ENCODE peak calls at places on chromosomes 2 and 18, in four cellular contexts. One of them, this sample, is unnamed.

GRCh38 chr2:67277450-67277849 is 119.7 kb upstream of the ETAA1 start:
- DNase-seq in activated CD8-positive, alpha-beta memory T cell treated with anti-CD3 and anti-CD28 coated beads for 4 hours: no peak
- DNase-seq in left colon: peak; percentile 65
- DNase-seq in myocyte: no peak
- DNase-seq in this sample: no peak

GRCh38 chr2:45554073-45554742 is 56.9 kb downstream of the SRBD1 start:
- DNase-seq in activated CD8-positive, alpha-beta memory T cell treated with anti-CD3 and anti-CD28 coated beads for 4 hours: no peak
- DNase-seq in left colon: no peak
- DNase-seq in myocyte: peak; percentile 56
- DNase-seq in this sample: no peak

GRCh38 chr18:74459877-74460276 is 2.8 kb upstream of the DIPK1C start:
- DNase-seq in activated CD8-positive, alpha-beta memory T cell treated with anti-CD3 and anti-CD28 coated beads for 4 hours: no peak
- DNase-seq in left colon: no peak
- DNase-seq in myocyte: no peak
- DNase-seq in this sample: no peak

GRCh38 chr2:160207804-160208661 is 8.0 kb upstream of the ITGB6 start:
- DNase-seq in activated CD8-positive, alpha-beta memory T cell treated with anti-CD3 and anti-CD28 coated beads for 4 hours: no peak
- DNase-seq in left colon: peak; percentile 93
- DNase-seq in myocyte: peak; percentile 99
- DNase-seq in this sample: no peak

GRCh38 chr2:183935005-183935404 is 663.3 kb upstream of the ZNF804A start:
- DNase-seq in activated CD8-positive, alpha-beta memory T cell treated with anti-CD3 and anti-CD28 coated beads for 4 hours: no peak
- DNase-seq in left colon: no peak
- DNase-seq in myocyte: no peak
- DNase-seq in this sample: no peak

GRCh38 chr2:134782792-134783191 is 55.6 kb upstream of the ACMSD start:
- DNase-seq in activated CD8-positive, alpha-beta memory T cell treated with anti-CD3 and anti-CD28 coated beads for 4 hours: no peak
- DNase-seq in left colon: no peak
- DNase-seq in myocyte: peak; percentile 46
- DNase-seq in this sample: peak; percentile 27

GRCh38 chr18:56188521-56188920 is 449.9 kb downstream of the TXNL1 start:
- DNase-seq in activated CD8-positive, alpha-beta memory T cell treated with anti-CD3 and anti-CD28 coated beads for 4 hours: no peak
- DNase-seq in left colon: no peak
- DNase-seq in myocyte: no peak
- DNase-seq in this sample: no peak

GRCh38 chr2:151040036-151040435 is 221.6 kb downstream of the RBM43 start:
- DNase-seq in activated CD8-positive, alpha-beta memory T cell treated with anti-CD3 and anti-CD28 coated beads for 4 hours: no peak
- DNase-seq in left colon: no peak
- DNase-seq in myocyte: no peak
- DNase-seq in this sample: no peak

GRCh38 chr18:34370704-34371405 is 146.1 kb upstream of the NOL4 start:
- DNase-seq in activated CD8-positive, alpha-beta memory T cell treated with anti-CD3 and anti-CD28 coated beads for 4 hours: no peak
- DNase-seq in left colon: no peak
- DNase-seq in myocyte: no peak
- DNase-seq in this sample: no peak

GRCh38 chr18:47953471-47953931 is 23.0 kb upstream of the SMAD2 start:
- DNase-seq in activated CD8-positive, alpha-beta memory T cell treated with anti-CD3 and anti-CD28 coated beads for 4 hours: peak; percentile 1
- DNase-seq in left colon: no peak
- DNase-seq in myocyte: peak; percentile 68
- DNase-seq in this sample: peak; percentile 82

GRCh38 chr2:15831150-15831549 is 109.2 kb upstream of the MYCN start:
- DNase-seq in activated CD8-positive, alpha-beta memory T cell treated with anti-CD3 and anti-CD28 coated beads for 4 hours: no peak
- DNase-seq in left colon: no peak
- DNase-seq in myocyte: no peak
- DNase-seq in this sample: no peak

GRCh38 chr2:112724611-112725525 is 4.0 kb downstream of the NT5DC4 start:
- DNase-seq in activated CD8-positive, alpha-beta memory T cell treated with anti-CD3 and anti-CD28 coated beads for 4 hours: no peak
- DNase-seq in left colon: no peak
- DNase-seq in myocyte: no peak
- DNase-seq in this sample: no peak

GRCh38 chr2:76867854-76868253 is 654.3 kb downstream of the LRRTM4 start:
- DNase-seq in activated CD8-positive, alpha-beta memory T cell treated with anti-CD3 and anti-CD28 coated beads for 4 hours: no peak
- DNase-seq in left colon: no peak
- DNase-seq in myocyte: no peak
- DNase-seq in this sample: peak; percentile 77

GRCh38 chr2:127573771-127574170 is 38.3 kb downstream of the MYO7B start:
- DNase-seq in activated CD8-positive, alpha-beta memory T cell treated with anti-CD3 and anti-CD28 coated beads for 4 hours: no peak
- DNase-seq in left colon: no peak
- DNase-seq in myocyte: no peak
- DNase-seq in this sample: no peak

GRCh38 chr18:54358495-54358793 is 738 bp downstream of the C18orf54 start:
- DNase-seq in activated CD8-positive, alpha-beta memory T cell treated with anti-CD3 and anti-CD28 coated beads for 4 hours: no peak
- DNase-seq in left colon: no peak
- DNase-seq in myocyte: no peak
- DNase-seq in this sample: no peak